ENCODE peak calls at places on chromosomes 12 and 14, in five cellular contexts. L, B, G, E and X are unnamed samples.

GRCh38 chr12:85661461-85662208 is 174.6 kb downstream of the RASSF9 start:
- DNase-seq in L (no peak), B (no peak), G (no peak), E (no peak), X (no peak)

GRCh38 chr12:21891763-21892217 is 49.4 kb downstream of the ABCC9 start:
- DNase-seq in L (no peak), B (peak; percentile 54), G (no peak), E (no peak), X (no peak)

GRCh38 chr12:38905480-38906351 is at the start of gene CPNE8:
- DNase-seq in L (peak; percentile 94), B (peak; percentile 89), G (peak; percentile 66), E (no peak), X (peak; percentile 55)

GRCh38 chr14:67232066-67232465 is 9.2 kb upstream of the PALS1 start:
- DNase-seq in L (no peak), B (no peak), G (no peak), E (no peak), X (peak; percentile 34)

GRCh38 chr14:99754141-99755067 is 38.8 kb upstream of the EML1 start:
- DNase-seq in L (peak; percentile 66), B (no peak), G (no peak), E (no peak), X (no peak)

GRCh38 chr12:69392146-69392928 is 32.8 kb downstream of the YEATS4 start:
- DNase-seq in L (no peak), B (no peak), G (no peak), E (no peak), X (no peak)

GRCh38 chr14:58629273-58629672 is 8.5 kb upstream of the DACT1 start:
- DNase-seq in L (no peak), B (no peak), G (no peak), E (no peak), X (no peak)

GRCh38 chr14:45038865-45039264 is 45.1 kb upstream of the PRPF39 start:
- DNase-seq in L (no peak), B (no peak), G (no peak), E (no peak), X (no peak)

GRCh38 chr14:75147423-75148071 is 20.7 kb upstream of the NEK9 start:
- DNase-seq in L (no peak), B (peak; percentile 78), G (peak; percentile 78), E (peak; percentile 97), X (no peak)

GRCh38 chr14:73240816-73241480 is 3.6 kb downstream of the PAPLN start:
- DNase-seq in L (no peak), B (no peak), G (no peak), E (no peak), X (peak; percentile 34)

GRCh38 chr12:84701041-84701440 is 211.6 kb downstream of the SLC6A15 start:
- DNase-seq in L (no peak), B (no peak), G (no peak), E (no peak), X (no peak)

GRCh38 chr12:113903381-113903863 is 62.7 kb downstream of the RBM19 start:
- DNase-seq in L (no peak), B (no peak), G (no peak), E (no peak), X (no peak)

GRCh38 chr12:14905269-14906004 is 19.8 kb upstream of the MGP start:
- DNase-seq in L (no peak), B (no peak), G (no peak), E (no peak), X (no peak)

GRCh38 chr12:54932691-54933090 is 51.9 kb downstream of the TESPA1 start:
- DNase-seq in L (no peak), B (no peak), G (peak; percentile 21), E (no peak), X (no peak)

GRCh38 chr12:27626239-27626638 is 70.0 kb upstream of the REP15 start:
- DNase-seq in L (no peak), B (no peak), G (no peak), E (no peak), X (no peak)

GRCh38 chr14:51789631-51790030 is 70.8 kb upstream of the GNG2 start:
- DNase-seq in L (no peak), B (no peak), G (no peak), E (no peak), X (no peak)

GRCh38 chr12:99911076-99911475 is 73.7 kb downstream of the ANKS1B start:
- DNase-seq in L (no peak), B (peak; percentile 21), G (no peak), E (peak; percentile 5), X (no peak)

GRCh38 chr12:125114365-125115141 is 49.3 kb downstream of the AACS start:
- DNase-seq in L (peak; percentile 84), B (no peak), G (no peak), E (no peak), X (no peak)

GRCh38 chr12:6326316-6326959 is 15.4 kb downstream of the TNFRSF1A start:
- DNase-seq in L (no peak), B (peak; percentile 80), G (no peak), E (peak; percentile 65), X (peak; percentile 78)

GRCh38 chr12:110704750-110705149 is 15.8 kb upstream of the HVCN1 start:
- DNase-seq in L (no peak), B (no peak), G (no peak), E (peak; percentile 68), X (no peak)

GRCh38 chr14:100474176-100474575 is 113.0 kb downstream of the BEGAIN start:
- DNase-seq in L (no peak), B (no peak), G (no peak), E (no peak), X (no peak)

GRCh38 chr14:94392510-94392935 is 4.1 kb upstream of the SERPINA1 start:
- DNase-seq in L (no peak), B (no peak), G (no peak), E (peak; percentile 59), X (no peak)

GRCh38 chr14:105989746-105990302 is 463.4 kb downstream of the TMEM121 start:
- DNase-seq in L (no peak), B (no peak), G (no peak), E (no peak), X (no peak)

GRCh38 chr12:17918013-17918412 is 172.0 kb downstream of the RERGL start:
- DNase-seq in L (no peak), B (no peak), G (no peak), E (no peak), X (no peak)

GRCh38 chr12:2690348-2691000 is 104.3 kb upstream of the FKBP4 start:
- DNase-seq in L (no peak), B (no peak), G (no peak), E (no peak), X (no peak)

DNA sequence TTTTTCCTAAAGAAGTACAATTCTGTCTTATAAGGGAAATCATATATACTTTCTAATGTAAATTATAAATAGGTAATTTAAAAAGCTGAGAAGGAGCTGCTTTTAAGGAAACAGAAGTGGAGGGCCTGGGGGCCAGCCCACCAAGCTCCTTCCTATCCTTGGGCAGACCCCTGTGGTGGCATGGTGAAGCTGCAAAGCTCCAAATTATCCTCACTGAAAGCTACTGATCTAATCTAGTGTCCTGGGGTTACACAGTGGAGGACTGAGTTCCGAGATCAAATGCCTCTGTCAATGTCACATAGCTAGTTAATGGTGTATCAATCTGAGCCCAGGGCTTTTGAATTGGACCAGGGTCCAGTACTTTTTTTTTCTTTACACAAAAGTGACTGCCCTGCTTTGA is 355.4 kb downstream of the CEP128 start:
- DNase-seq in L (no peak), B (no peak), G (no peak), E (no peak), X (no peak)
- TF ChIP-seq CTCF in L (no peak), B (no peak), G (no peak), E (no peak), X (no peak)

GRCh38 chr12:67147447-67147846 is 121.7 kb upstream of the CAND1 start:
- DNase-seq in L (no peak), B (no peak), G (no peak), E (no peak), X (no peak)
- TF ChIP-seq EP300 in L (no peak), B (no peak), G (no peak), E (no peak), X (no peak)

GRCh38 chr12:25123126-25123525 is 71.8 kb downstream of the DNAI7 start:
- DNase-seq in L (no peak), B (no peak), G (no peak), E (no peak), X (no peak)

GRCh38 chr12:25121916-25122315 is 73.0 kb downstream of the DNAI7 start:
- DNase-seq in L (no peak), B (no peak), G (no peak), E (no peak), X (no peak)

GRCh38 chr12:25115677-25116076 is 79.3 kb downstream of the DNAI7 start:
- DNase-seq in L (no peak), B (no peak), G (no peak), E (peak; percentile 13), X (no peak)

GRCh38 chr12:25121110-25121509 is 73.8 kb downstream of the DNAI7 start:
- DNase-seq in L (no peak), B (no peak), G (no peak), E (no peak), X (no peak)

DNA sequence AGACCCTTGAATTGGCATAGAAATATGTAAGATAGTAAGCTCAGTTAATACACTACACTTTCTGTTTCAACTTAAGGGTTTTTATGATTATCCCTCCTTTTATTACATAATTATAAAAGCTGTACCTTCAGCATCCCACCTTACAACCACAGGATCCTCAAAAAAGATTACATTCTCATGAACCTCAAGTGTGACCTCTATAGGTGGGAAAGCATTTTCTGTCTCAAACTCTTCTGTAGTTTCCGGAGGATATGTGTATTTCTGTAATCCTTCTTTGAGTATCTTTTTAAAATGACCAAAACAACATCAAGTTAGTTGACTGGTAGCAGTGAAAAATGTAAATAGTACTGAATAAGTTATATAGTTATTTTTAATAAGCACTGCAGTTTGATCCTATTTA is 75.9 kb downstream of the DNAI7 start:
- DNase-seq in L (no peak), B (no peak), G (no peak), E (no peak), X (no peak)
- TF ChIP-seq CTCF in L (no peak), B (no peak), G (no peak), E (no peak), X (no peak)

GRCh38 chr14:33477752-33478151 is 473.1 kb downstream of the EGLN3 start:
- DNase-seq in L (no peak), B (no peak), G (no peak), E (no peak), X (no peak)

GRCh38 chr14:33483110-33483509 is 467.8 kb downstream of the EGLN3 start:
- DNase-seq in L (no peak), B (no peak), G (no peak), E (no peak), X (no peak)

GRCh38 chr14:33475623-33476022 is 475.3 kb downstream of the EGLN3 start:
- DNase-seq in L (no peak), B (no peak), G (no peak), E (peak; percentile 58), X (peak; percentile 56)

GRCh38 chr14:33484264-33484663 is 466.6 kb downstream of the EGLN3 start:
- DNase-seq in L (no peak), B (no peak), G (no peak), E (no peak), X (no peak)

DNA sequence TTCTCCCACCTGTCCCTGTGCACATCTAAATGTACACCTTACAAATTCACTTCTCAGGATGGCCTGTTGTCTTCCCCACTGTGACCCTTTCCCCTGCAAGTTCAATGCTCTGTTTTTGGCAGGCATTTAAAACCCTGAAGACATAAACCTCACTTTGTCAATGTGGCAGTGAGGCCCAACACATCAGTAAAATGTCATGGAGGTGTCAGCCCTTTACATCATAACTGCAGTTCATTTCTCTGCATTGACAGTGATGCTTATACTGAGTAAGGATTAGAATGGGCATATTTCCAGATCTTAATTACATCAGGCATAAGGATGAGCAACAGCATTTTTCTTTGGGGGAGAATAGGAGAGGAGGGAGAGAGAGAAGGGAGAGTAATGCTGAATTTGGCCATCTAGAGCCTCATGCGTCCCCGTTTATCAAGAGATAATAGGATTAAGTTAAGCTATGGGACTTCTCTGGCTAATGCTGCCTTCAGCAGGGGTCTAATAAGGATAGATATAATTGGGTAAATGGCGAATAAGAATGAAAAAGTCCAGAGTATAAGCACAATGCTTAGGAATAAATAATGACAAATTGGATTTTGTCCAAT is 470.2 kb downstream of the EGLN3 start:
- DNase-seq in L (no peak), B (no peak), G (no peak), E (no peak), X (peak; percentile 15)
- TF ChIP-seq EP300 in L (no peak), B (no peak), G (no peak), E (no peak), X (peak; percentile 38)